ENCODE peak calls at places on chromosomes 5 and 9, in eight cellular contexts. L is heart left ventricle, S is epithelial cell of esophagus, Z is A549, E is dorsolateral prefrontal cortex, W is H1, N is fibroblast of pulmonary artery, J is fibroblast of villous mesenchyme. I is an unnamed sample.

GRCh38 chr5:154779105-154779504 is 23.9 kb downstream of the LARP1 start:
- DNase-seq in J (peak), Z (peak), L (no peak), N (peak), S (peak), W (no peak), E (no peak), I (peak)

GRCh38 chr9:116002181-116002580 is 151.4 kb upstream of the PAPPA start:
- DNase-seq in W (no peak), J (no peak), S (no peak), L (no peak), Z (no peak), N (no peak), E (no peak), I (no peak)

GRCh38 chr5:168578006-168578405 is 1.2 kb downstream of the PANK3 start:
- DNase-seq in L (no peak), W (no peak), J (peak), E (no peak), Z (peak), N (peak), S (peak), I (no peak)

GRCh38 chr5:89421035-89421434 is 538.1 kb upstream of the MEF2C start:
- DNase-seq in N (peak), W (no peak), S (peak), Z (no peak), J (peak), E (no peak), L (no peak), I (peak)

GRCh38 chr5:68007446-68007845 is 208.1 kb upstream of the PIK3R1 start:
- DNase-seq in J (peak), W (no peak), N (peak), Z (no peak), S (peak), L (peak), E (no peak), I (peak)

GRCh38 chr5:134552301-134552700 is 26.8 kb downstream of the JADE2 start:
- DNase-seq in Z (no peak), E (no peak), J (peak), N (peak), L (peak), S (peak), W (no peak), I (peak)

GRCh38 chr5:106610041-106610440 is 1060.7 kb downstream of the EFNA5 start:
- DNase-seq in W (no peak), S (no peak), J (no peak), L (no peak), N (no peak), E (no peak), Z (no peak), I (peak)

GRCh38 chr5:178460598-178461425 is 129.4 kb downstream of the COL23A1 start:
- DNase-seq in W (peak), S (peak), N (peak), L (peak), E (peak), Z (peak), J (peak), I (no peak)

GRCh38 chr5:14297697-14298096 is 154.6 kb downstream of the TRIO start:
- DNase-seq in W (no peak), N (no peak), J (no peak), S (no peak), E (no peak), Z (no peak), L (no peak), I (no peak)

GRCh38 chr5:174335682-174336364 is 290.3 kb downstream of the NSG2 start:
- DNase-seq in E (no peak), J (no peak), S (no peak), W (no peak), L (no peak), Z (no peak), N (no peak), I (no peak)

GRCh38 chr5:78611161-78611605 is 37.4 kb downstream of the LHFPL2 start:
- DNase-seq in S (no peak), E (no peak), W (peak), L (no peak), Z (no peak), J (no peak), N (no peak), I (peak)

GRCh38 chr9:90458485-90458884 is 184.1 kb downstream of the DIRAS2 start:
- DNase-seq in W (no peak), E (no peak), J (no peak), L (no peak), S (no peak), Z (peak), N (no peak), I (no peak)

GRCh38 chr9:136323420-136323819 is 3.9 kb upstream of the GPSM1 start:
- DNase-seq in Z (no peak), L (no peak), N (no peak), S (peak), J (no peak), E (no peak), W (no peak), I (no peak)

GRCh38 chr5:1330146-1330846 is 14.6 kb downstream of the CLPTM1L start:
- DNase-seq in W (no peak), N (no peak), S (peak), E (peak), J (no peak), Z (no peak), L (no peak), I (no peak)

GRCh38 chr9:89274838-89275237 is 36.2 kb upstream of the CKS2 start:
- DNase-seq in W (no peak), N (peak), S (peak), J (peak), L (no peak), E (no peak), Z (no peak), I (peak)

GRCh38 chr9:129840024-129840423 is 4.8 kb downstream of the USP20 start:
- DNase-seq in E (no peak), S (no peak), J (no peak), Z (no peak), N (no peak), L (no peak), W (no peak), I (no peak)

GRCh38 chr5:179061025-179061424 is 852 bp downstream of the ZNF354C start:
- DNase-seq in J (no peak), W (no peak), E (no peak), N (no peak), S (no peak), L (no peak), Z (no peak), I (no peak)

GRCh38 chr9:37925006-37925405 is 21.1 kb upstream of the SLC25A51 start:
- DNase-seq in W (no peak), L (no peak), S (no peak), J (no peak), Z (no peak), N (no peak), E (no peak), I (no peak)

GRCh38 chr9:119003218-119003617 is 366.0 kb downstream of the BRINP1 start:
- DNase-seq in W (no peak), S (no peak), J (peak), Z (no peak), L (no peak), N (no peak), E (no peak), I (peak)

GRCh38 chr9:112754578-112754977 is 4.0 kb downstream of the SNX30 start:
- DNase-seq in L (no peak), E (no peak), Z (no peak), S (peak), W (no peak), N (peak), J (peak), I (peak)

GRCh38 chr5:172499287-172499686 is 45.0 kb upstream of the SH3PXD2B start:
- DNase-seq in E (no peak), J (no peak), Z (no peak), S (no peak), N (no peak), L (peak), W (peak), I (no peak)

GRCh38 chr5:150309898-150310269 is 7.2 kb upstream of the ARSI start:
- DNase-seq in W (no peak), J (no peak), S (no peak), Z (no peak), L (no peak), N (no peak), E (no peak), I (no peak)

GRCh38 chr9:120366646-120367019 is 213.3 kb downstream of the CDK5RAP2 start:
- DNase-seq in L (no peak), S (peak), W (no peak), E (no peak), J (peak), N (peak), Z (peak), I (peak)

GRCh38 chr9:81575976-81576375 is 113.4 kb downstream of the TLE1 start:
- DNase-seq in W (no peak), L (no peak), N (no peak), J (peak), S (peak), Z (no peak), E (no peak), I (peak)

GRCh38 chr5:173041881-173042481 is 14.2 kb upstream of the CREBRF start:
- DNase-seq in E (no peak), S (no peak), L (no peak), W (no peak), N (no peak), J (peak), Z (no peak), I (no peak)

GRCh38 chr9:78118742-78119473 is 87.3 kb upstream of the GNAQ start:
- DNase-seq in L (no peak), J (peak), S (peak), Z (no peak), N (peak), E (no peak), W (no peak), I (peak)

GRCh38 chr5:150272531-150272930 is 17.0 kb downstream of the CAMK2A start:
- DNase-seq in E (no peak), W (no peak), S (peak), L (no peak), Z (peak), J (peak), N (peak), I (peak)

GRCh38 chr5:149904977-149905376 is 39.6 kb downstream of the PDE6A start:
- DNase-seq in W (no peak), L (no peak), N (no peak), J (no peak), S (no peak), Z (no peak), E (no peak), I (no peak)

GRCh38 chr5:75566710-75567309 is 44.4 kb upstream of the ANKDD1B start:
- DNase-seq in L (no peak), N (peak), W (no peak), J (peak), Z (peak), S (peak), E (no peak), I (peak)

DNA sequence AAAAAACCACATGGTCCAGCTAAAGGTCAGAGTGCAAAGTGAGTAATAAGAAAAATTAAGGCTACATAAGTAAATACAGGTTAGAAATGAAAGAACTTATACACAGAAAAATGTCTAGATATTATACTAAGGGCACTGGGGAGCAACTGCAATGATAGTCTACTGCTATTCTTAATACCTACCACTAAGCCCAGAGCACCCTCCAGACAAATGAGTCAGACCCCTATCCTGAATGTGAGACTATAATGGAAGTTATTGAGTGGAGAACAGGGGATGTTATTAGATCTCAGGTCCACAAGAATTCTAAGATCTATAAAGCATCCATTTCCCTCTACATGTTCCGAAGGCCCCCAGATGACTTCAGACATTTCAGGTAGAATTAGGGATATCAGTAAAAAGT is 438.3 kb downstream of the PRELID2 start:
- DNase-seq in J (no peak), W (no peak), N (no peak), L (no peak), E (no peak), Z (no peak), S (no peak), I (no peak)
- TF ChIP-seq CTCF in J (no peak), W (no peak), N (no peak), L (no peak), E (no peak), Z (no peak), S (no peak), I (no peak)

GRCh38 chr9:114960276-114960675 is 29.9 kb upstream of the TNFSF8 start:
- DNase-seq in S (no peak), Z (no peak), N (no peak), L (no peak), W (no peak), J (no peak), E (no peak), I (no peak)
- H3K4me3 ChIP-seq in S (no peak), Z (no peak), N (no peak), L (no peak), W (no peak), J (no peak), E (no peak), I (no peak)

DNA sequence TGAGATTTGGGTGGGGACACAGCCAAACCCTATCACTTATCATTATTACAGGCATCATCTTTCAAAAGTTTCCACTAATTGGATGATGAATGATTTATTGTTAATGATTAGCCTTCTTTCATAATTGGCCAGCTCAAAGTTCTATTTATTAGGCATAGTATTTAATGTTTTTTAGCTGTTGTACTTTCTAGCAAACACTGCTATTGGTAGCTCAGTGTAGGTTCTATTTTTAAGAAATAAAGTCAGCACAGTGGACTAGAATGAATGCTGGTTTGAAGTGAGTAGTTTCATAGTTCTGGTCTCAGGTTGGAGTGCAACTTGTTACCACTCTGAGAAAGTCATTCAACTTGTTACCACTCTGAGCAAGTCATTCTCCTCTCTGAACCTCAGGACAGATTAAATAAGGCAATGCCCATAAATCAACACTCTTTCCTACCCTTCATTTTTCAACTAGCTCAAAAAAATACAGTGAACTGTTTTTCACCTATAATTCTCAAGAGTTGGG is 46.9 kb downstream of the JAKMIP2 start:
- DNase-seq in Z (no peak), S (no peak), J (no peak), L (no peak), E (no peak), N (no peak), W (no peak), I (no peak)
- TF ChIP-seq CTCF in Z (no peak), S (no peak), J (no peak), L (no peak), E (no peak), N (no peak), W (no peak), I (no peak)

DNA sequence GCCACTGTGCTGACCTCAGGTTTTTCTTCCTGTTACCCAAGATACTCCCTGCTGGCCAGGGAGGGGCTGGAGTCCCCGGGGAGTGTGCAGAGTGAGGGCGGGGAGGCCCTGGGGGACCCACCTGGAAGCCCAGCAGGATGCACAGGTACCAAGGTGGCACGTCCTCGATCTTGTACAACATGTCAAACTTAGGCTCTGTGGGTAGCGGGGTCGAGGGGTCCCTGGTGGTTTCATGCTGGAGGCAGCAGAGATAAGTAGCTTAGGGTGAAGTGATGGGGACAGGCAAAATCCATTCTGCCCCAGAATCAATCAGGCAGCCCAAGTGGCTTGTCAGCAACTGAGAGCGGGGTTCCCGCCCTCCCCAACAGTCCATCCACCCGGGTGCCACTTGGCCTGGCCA is 726 bp downstream of the SLC23A1 start:
- DNase-seq in S (no peak), N (no peak), Z (no peak), E (no peak), W (no peak), J (no peak), L (no peak), I (no peak)
- H3K4me3 ChIP-seq in S (no peak), N (no peak), Z (peak), E (no peak), W (no peak), J (no peak), L (no peak), I (no peak)

GRCh38 chr9:5479994-5480694 is 29.8 kb downstream of the CD274 start:
- DNase-seq in J (peak), S (no peak), W (no peak), Z (no peak), E (no peak), N (no peak), L (no peak), I (no peak)

GRCh38 chr9:5482194-5482593 is 28.1 kb upstream of the PDCD1LG2 start:
- DNase-seq in E (no peak), J (no peak), N (no peak), L (no peak), S (no peak), W (no peak), Z (no peak), I (no peak)

GRCh38 chr9:5478214-5478613 is 27.9 kb downstream of the CD274 start:
- DNase-seq in Z (no peak), J (no peak), W (no peak), L (no peak), E (no peak), N (no peak), S (no peak), I (no peak)

GRCh38 chr9:5481744-5482027 is 28.6 kb upstream of the PDCD1LG2 start:
- DNase-seq in N (no peak), L (no peak), Z (no peak), W (no peak), S (no peak), J (no peak), E (no peak), I (no peak)

DNA sequence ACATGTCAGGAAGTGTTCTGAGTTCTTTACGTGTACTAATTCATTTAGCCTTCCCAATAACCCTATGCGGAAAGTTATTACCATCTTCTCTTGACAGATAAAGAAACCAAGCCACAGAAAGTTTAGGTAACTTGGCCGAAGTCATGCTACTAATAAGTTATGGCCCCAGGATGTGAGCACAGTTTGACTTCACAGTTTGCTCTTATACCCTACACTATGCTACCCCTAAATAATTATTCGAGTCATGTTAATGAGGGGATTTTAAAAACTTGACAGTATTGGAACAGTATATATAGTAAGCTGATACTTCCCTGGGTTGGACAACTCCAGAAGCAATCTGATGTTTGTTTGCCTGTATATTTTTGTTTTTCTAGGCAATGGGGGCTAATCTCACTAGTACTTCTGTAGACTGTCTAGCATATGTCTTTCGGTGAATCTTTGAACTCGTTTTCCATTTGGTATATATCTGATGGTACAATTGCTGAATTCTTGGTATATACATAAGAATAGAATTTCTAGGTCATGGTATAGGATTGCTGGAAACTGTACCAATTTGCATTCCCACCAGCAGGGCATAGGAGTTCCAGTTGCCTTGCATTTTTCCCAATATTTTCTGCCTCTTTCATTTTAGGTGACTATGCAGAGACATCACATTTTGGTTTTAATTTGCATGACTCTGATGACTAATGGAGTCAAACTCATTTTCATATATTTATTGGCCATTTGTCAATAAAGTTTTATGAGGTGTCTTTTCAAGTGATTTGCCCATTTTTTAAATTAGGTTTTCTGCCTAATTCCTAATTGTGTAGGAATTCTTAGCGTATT is 29.2 kb upstream of the PDCD1LG2 start:
- DNase-seq in Z (no peak), J (no peak), L (no peak), W (no peak), S (no peak), N (no peak), E (no peak), I (peak)
- TF ChIP-seq CTCF in Z (no peak), J (peak), L (no peak), W (no peak), S (peak), N (peak), E (no peak), I (peak)

DNA sequence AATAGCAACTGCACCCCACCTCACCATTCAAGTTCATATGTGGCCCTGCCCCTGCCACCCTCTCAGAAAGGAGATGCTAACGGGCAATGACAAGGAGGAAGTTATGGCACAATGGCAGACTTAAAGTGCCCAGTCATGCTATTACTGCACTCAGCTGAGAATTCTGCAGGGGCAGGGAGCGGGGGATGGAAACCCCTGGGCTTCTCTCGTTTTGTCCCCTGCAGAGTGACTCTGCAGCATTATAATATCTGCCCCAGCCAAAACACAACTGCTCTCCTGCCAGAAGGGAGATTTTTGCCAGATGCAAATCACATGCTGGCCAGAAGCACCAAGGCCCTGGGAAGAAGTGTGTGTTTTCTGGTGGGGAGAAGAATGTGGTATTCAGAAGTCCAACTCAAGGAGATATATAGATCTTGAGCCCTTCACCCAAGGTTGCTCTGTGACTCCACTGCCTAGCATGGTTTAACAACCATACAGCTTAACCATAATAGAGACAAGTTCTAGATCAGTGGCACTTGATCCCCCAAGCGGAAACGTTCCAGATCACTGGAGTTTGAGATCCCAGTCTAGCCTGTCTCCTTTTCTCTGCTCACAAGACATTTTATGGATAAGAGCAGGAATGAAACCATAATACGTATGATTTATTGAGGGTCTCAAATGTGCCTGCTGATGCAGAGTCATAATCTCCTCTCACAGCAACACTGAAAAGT is 207.0 kb upstream of the MAP3K1 start:
- DNase-seq in L (no peak), S (no peak), N (no peak), Z (no peak), E (no peak), J (peak), W (no peak), I (no peak)
- H3K4me3 ChIP-seq in L (no peak), S (no peak), N (no peak), Z (no peak), E (no peak), J (no peak), W (no peak), I (no peak)

I was measured in foreskin fibroblast.